ENCODE peak calls at places on chromosomes 2 and 18, in eight cellular contexts. U is A549; J is cardiac muscle cell; N is neuronal stem cell; R is right cardiac atrium; H is CD8-positive, alpha-beta T cell; Q is CD4-positive, CD25-positive, alpha-beta regulatory T cell; W is CD8-positive, alpha-beta memory T cell. S is an unnamed sample.

GRCh38 chr2:227004482-227004881 is 159.5 kb downstream of the COL4A4 start:
- DNase-seq in U (no peak), J (no peak), N (no peak), R (no peak), H (no peak), Q (no peak), W (no peak), S (no peak)

GRCh38 chr2:186641807-186642321 is 52.0 kb upstream of the FAM171B start:
- DNase-seq in U (peak; percentile 44), J (peak; percentile 66), N (peak; percentile 17), R (no peak), H (peak; percentile 21), Q (peak; percentile 72), W (no peak), S (no peak)

GRCh38 chr2:106115250-106115649 is 78.9 kb downstream of the UXS1 start:
- DNase-seq in U (peak; percentile 51), J (no peak), N (no peak), R (no peak), H (no peak), Q (no peak), W (no peak), S (no peak)

GRCh38 chr18:23668731-23669130 is 6.0 kb upstream of the ANKRD29 start:
- DNase-seq in U (no peak), J (no peak), N (no peak), R (peak; percentile 60), H (no peak), Q (no peak), W (no peak), S (no peak)

GRCh38 chr2:55590810-55591440 is 26.5 kb downstream of the PPP4R3B start:
- DNase-seq in U (peak; percentile 24), J (no peak), N (no peak), R (no peak), H (no peak), Q (peak; percentile 58), W (no peak), S (no peak)

GRCh38 chr18:56162871-56163270 is 475.5 kb downstream of the TXNL1 start:
- DNase-seq in U (no peak), J (peak; percentile 17), N (no peak), R (no peak), H (no peak), Q (no peak), W (no peak), S (no peak)

GRCh38 chr2:215713393-215713792 is 277.5 kb upstream of the FN1 start:
- DNase-seq in U (no peak), J (no peak), N (no peak), R (no peak), H (no peak), Q (no peak), W (no peak), S (no peak)

GRCh38 chr2:18648161-18648560 is 58.8 kb upstream of the NT5C1B start:
- DNase-seq in U (no peak), J (no peak), N (no peak), R (no peak), H (no peak), Q (no peak), W (no peak), S (no peak)

GRCh38 chr2:120053891-120054290 is 41.0 kb downstream of the EPB41L5 start:
- DNase-seq in U (no peak), J (no peak), N (no peak), R (no peak), H (no peak), Q (no peak), W (no peak), S (no peak)

GRCh38 chr2:74498500-74499268 is 719 bp downstream of the LBX2 start:
- DNase-seq in U (no peak), J (peak; percentile 45), N (no peak), R (no peak), H (no peak), Q (peak; percentile 46), W (no peak), S (no peak)

GRCh38 chr2:69624153-69624552 is 19.4 kb downstream of the AAK1 start:
- DNase-seq in U (no peak), J (no peak), N (no peak), R (no peak), H (no peak), Q (no peak), W (no peak), S (no peak)

GRCh38 chr2:216916956-216917650 is 57.2 kb upstream of the TNP1 start:
- DNase-seq in U (no peak), J (no peak), N (no peak), R (no peak), H (no peak), Q (no peak), W (no peak), S (no peak)

GRCh38 chr2:241636983-241637232 is at the start of gene THAP4:
- DNase-seq in U (no peak), J (peak; percentile 89), N (no peak), R (peak; percentile 90), H (no peak), Q (peak; percentile 71), W (peak; percentile 69), S (peak; percentile 56)

GRCh38 chr2:30866974-30867373 is 59.7 kb upstream of the CAPN13 start:
- DNase-seq in U (no peak), J (no peak), N (no peak), R (no peak), H (no peak), Q (no peak), W (no peak), S (no peak)

GRCh38 chr2:23636412-23636811 is 251.4 kb downstream of the KLHL29 start:
- DNase-seq in U (peak; percentile 23), J (no peak), N (no peak), R (peak; percentile 81), H (no peak), Q (no peak), W (no peak), S (no peak)

GRCh38 chr2:7667260-7667757 is 750.1 kb downstream of the RNF144A start:
- DNase-seq in U (no peak), J (no peak), N (no peak), R (no peak), H (no peak), Q (no peak), W (no peak), S (no peak)

GRCh38 chr2:109475531-109476210 is 138.1 kb downstream of the SEPTIN10 start:
- DNase-seq in U (no peak), J (no peak), N (no peak), R (no peak), H (no peak), Q (no peak), W (no peak), S (no peak)

GRCh38 chr18:14941792-14942191 is 193.8 kb downstream of the ANKRD30B start:
- DNase-seq in U (no peak), J (no peak), N (no peak), R (no peak), H (no peak), Q (no peak), W (no peak), S (no peak)

GRCh38 chr2:95375532-95376221 is 26.8 kb upstream of the FAHD2A start:
- DNase-seq in U (no peak), J (no peak), N (no peak), R (no peak), H (no peak), Q (no peak), W (no peak), S (no peak)

GRCh38 chr2:44277541-44277940 is 2.3 kb downstream of the SLC3A1 start:
- DNase-seq in U (no peak), J (no peak), N (no peak), R (no peak), H (no peak), Q (no peak), W (no peak), S (no peak)

DNA sequence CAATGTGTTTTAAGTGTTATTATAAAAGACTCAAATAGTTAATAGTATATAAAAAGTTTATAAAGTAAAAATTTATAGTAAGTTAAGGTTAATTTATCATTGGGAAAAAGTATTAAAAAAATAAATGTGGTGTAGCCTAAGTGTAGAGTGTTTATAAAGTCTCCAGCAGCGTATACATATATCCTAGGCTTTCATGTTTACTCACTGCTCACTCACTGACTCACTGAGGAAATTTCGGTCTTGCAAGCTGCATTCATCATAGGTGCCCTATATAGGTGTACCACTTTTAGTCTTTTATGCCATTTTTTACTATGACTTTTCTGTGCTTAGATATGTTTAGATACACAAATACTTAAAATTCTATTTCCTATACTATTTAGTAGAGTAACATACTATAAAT is 866.0 kb downstream of the CBLN2 start:
- DNase-seq in U (no peak), J (no peak), N (no peak), R (no peak), H (no peak), Q (no peak), W (no peak), S (no peak)
- H3K9me3 ChIP-seq in U (no peaks in the 10 kb centered on the region), J (no peaks in the 10 kb centered on the region), N (no peaks in the 10 kb centered on the region), R (no peaks in the 10 kb centered on the region), H (no peaks in the 10 kb centered on the region), Q (no peaks in the 10 kb centered on the region), W (no peaks in the 10 kb centered on the region), S (no peaks in the 10 kb centered on the region)

GRCh38 chr2:88684519-88684918 is 7.0 kb upstream of the RPIA start:
- DNase-seq in U (no peak), J (no peak), N (no peak), R (no peak), H (no peak), Q (no peak), W (no peak), S (no peak)

GRCh38 chr2:88680916-88681315 is 10.6 kb upstream of the RPIA start:
- DNase-seq in U (no peak), J (no peak), N (no peak), R (no peak), H (no peak), Q (no peak), W (no peak), S (no peak)

GRCh38 chr2:88680266-88680902 is 11.1 kb upstream of the RPIA start:
- DNase-seq in U (no peak), J (no peak), N (no peak), R (no peak), H (no peak), Q (no peak), W (no peak), S (no peak)

GRCh38 chr2:88686320-88686719 is 5.2 kb upstream of the RPIA start:
- DNase-seq in U (no peak), J (no peak), N (no peak), R (no peak), H (no peak), Q (no peak), W (no peak), S (no peak)

GRCh38 chr2:88683160-88684021 is 8.1 kb upstream of the RPIA start:
- DNase-seq in U (no peak), J (no peak), N (peak; percentile 8), R (no peak), H (no peak), Q (no peak), W (no peak), S (no peak)
- H3K9me3 ChIP-seq in U (peaks cover 42% of the 10 kb centered on the region), J (no peaks in the 10 kb centered on the region), N (peaks cover 37% of the 10 kb centered on the region), R (no peaks in the 10 kb centered on the region), H (peaks cover 4% of the 10 kb centered on the region), Q (peaks cover 8% of the 10 kb centered on the region), W (no peaks in the 10 kb centered on the region), S (no peaks in the 10 kb centered on the region)

GRCh38 chr2:3974765-3975164 is 271.4 kb downstream of the DCDC2C start:
- DNase-seq in U (no peak), J (no peak), N (no peak), R (no peak), H (no peak), Q (no peak), W (no peak), S (no peak)
- H3K9me3 ChIP-seq in U (peaks cover 12% of the 10 kb centered on the region), J (no peaks in the 10 kb centered on the region), N (no peaks in the 10 kb centered on the region), R (no peaks in the 10 kb centered on the region), H (no peaks in the 10 kb centered on the region), Q (no peaks in the 10 kb centered on the region), W (no peaks in the 10 kb centered on the region), S (no peaks in the 10 kb centered on the region)

GRCh38 chr2:2758793-2759367 is 427.8 kb upstream of the MYT1L start:
- DNase-seq in U (no peak), J (no peak), N (no peak), R (no peak), H (no peak), Q (no peak), W (no peak), S (no peak)
- H3K9me3 ChIP-seq in U (peaks cover under 1% of the 10 kb centered on the region), J (no peaks in the 10 kb centered on the region), N (no peaks in the 10 kb centered on the region), R (no peaks in the 10 kb centered on the region), H (no peaks in the 10 kb centered on the region), Q (peaks cover 1% of the 10 kb centered on the region), W (no peaks in the 10 kb centered on the region), S (no peaks in the 10 kb centered on the region)